ENCODE peak calls at places on chromosomes 7 and 10, in ten cellular contexts. One of them, this sample, is unnamed.
A peak's percentile ranks its signal among the peaks of the same experiment; 100 is the strongest.

GRCh38 chr10:99304027-99304856 is 24.9 kb upstream of the CNNM1 start:
- DNase-seq in GM20000: no peak
- DNase-seq in body of pancreas: peak; percentile 44
- DNase-seq in dorsolateral prefrontal cortex: no peak
- DNase-seq in K562: no peak
- DNase-seq in nephron progenitor cell: no peak
- DNase-seq in fibroblast of mammary gland: no peak
- DNase-seq in WTC11: no peak
- DNase-seq in IMR-90: no peak
- DNase-seq in upper lobe of right lung: no peak
- DNase-seq in this sample: no peak

GRCh38 chr7:27134392-27134791 is 3.8 kb upstream of the HOXA4 start:
- DNase-seq in GM20000: no peak
- DNase-seq in body of pancreas: no peak
- DNase-seq in dorsolateral prefrontal cortex: no peak
- DNase-seq in K562: no peak
- DNase-seq in nephron progenitor cell: no peak
- DNase-seq in fibroblast of mammary gland: peak; percentile 99
- DNase-seq in WTC11: no peak
- DNase-seq in IMR-90: peak; percentile 97
- DNase-seq in upper lobe of right lung: no peak
- DNase-seq in this sample: no peak

GRCh38 chr10:87551324-87551723 is 46.6 kb downstream of the MINPP1 start:
- DNase-seq in GM20000: no peak
- DNase-seq in body of pancreas: no peak
- DNase-seq in dorsolateral prefrontal cortex: no peak
- DNase-seq in K562: no peak
- DNase-seq in nephron progenitor cell: no peak
- DNase-seq in fibroblast of mammary gland: no peak
- DNase-seq in WTC11: no peak
- DNase-seq in IMR-90: no peak
- DNase-seq in upper lobe of right lung: no peak
- DNase-seq in this sample: no peak

GRCh38 chr10:70458329-70459060 is 17.0 kb upstream of the NODAL start:
- DNase-seq in GM20000: no peak
- DNase-seq in body of pancreas: peak; percentile 70
- DNase-seq in dorsolateral prefrontal cortex: no peak
- DNase-seq in K562: peak; percentile 81
- DNase-seq in nephron progenitor cell: peak; percentile 72
- DNase-seq in fibroblast of mammary gland: peak; percentile 62
- DNase-seq in WTC11: peak; percentile 54
- DNase-seq in IMR-90: peak; percentile 73
- DNase-seq in upper lobe of right lung: peak; percentile 86
- DNase-seq in this sample: peak; percentile 88

GRCh38 chr10:49739426-49739825 is 22.7 kb downstream of the OGDHL start:
- DNase-seq in GM20000: no peak
- DNase-seq in body of pancreas: no peak
- DNase-seq in dorsolateral prefrontal cortex: no peak
- DNase-seq in K562: no peak
- DNase-seq in nephron progenitor cell: no peak
- DNase-seq in fibroblast of mammary gland: no peak
- DNase-seq in WTC11: no peak
- DNase-seq in IMR-90: no peak
- DNase-seq in upper lobe of right lung: peak; percentile 54
- DNase-seq in this sample: peak; percentile 83

GRCh38 chr7:78691584-78691983 is 761.9 kb downstream of the MAGI2 start:
- DNase-seq in GM20000: no peak
- DNase-seq in body of pancreas: no peak
- DNase-seq in dorsolateral prefrontal cortex: no peak
- DNase-seq in K562: no peak
- DNase-seq in nephron progenitor cell: no peak
- DNase-seq in fibroblast of mammary gland: no peak
- DNase-seq in WTC11: no peak
- DNase-seq in IMR-90: no peak
- DNase-seq in upper lobe of right lung: no peak
- DNase-seq in this sample: no peak

GRCh38 chr7:96090756-96091155 is 231.1 kb downstream of the SLC25A13 start:
- DNase-seq in GM20000: no peak
- DNase-seq in body of pancreas: no peak
- DNase-seq in dorsolateral prefrontal cortex: no peak
- DNase-seq in K562: no peak
- DNase-seq in nephron progenitor cell: no peak
- DNase-seq in fibroblast of mammary gland: no peak
- DNase-seq in WTC11: no peak
- DNase-seq in IMR-90: no peak
- DNase-seq in upper lobe of right lung: no peak
- DNase-seq in this sample: no peak

GRCh38 chr10:70902659-70903261 is 14.4 kb upstream of the PCBD1 start:
- DNase-seq in GM20000: no peak
- DNase-seq in body of pancreas: no peak
- DNase-seq in dorsolateral prefrontal cortex: no peak
- DNase-seq in K562: peak; percentile 42
- DNase-seq in nephron progenitor cell: no peak
- DNase-seq in fibroblast of mammary gland: no peak
- DNase-seq in WTC11: peak; percentile 4
- DNase-seq in IMR-90: no peak
- DNase-seq in upper lobe of right lung: no peak
- DNase-seq in this sample: no peak

GRCh38 chr10:6716521-6716920 is 136.4 kb upstream of the PRKCQ start:
- DNase-seq in GM20000: no peak
- DNase-seq in body of pancreas: no peak
- DNase-seq in dorsolateral prefrontal cortex: no peak
- DNase-seq in K562: no peak
- DNase-seq in nephron progenitor cell: no peak
- DNase-seq in fibroblast of mammary gland: peak; percentile 78
- DNase-seq in WTC11: no peak
- DNase-seq in IMR-90: peak; percentile 79
- DNase-seq in upper lobe of right lung: no peak
- DNase-seq in this sample: no peak

GRCh38 chr10:3876563-3876962 is 91.6 kb upstream of the KLF6 start:
- DNase-seq in GM20000: no peak
- DNase-seq in body of pancreas: no peak
- DNase-seq in dorsolateral prefrontal cortex: no peak
- DNase-seq in K562: no peak
- DNase-seq in nephron progenitor cell: no peak
- DNase-seq in fibroblast of mammary gland: peak; percentile 29
- DNase-seq in WTC11: no peak
- DNase-seq in IMR-90: no peak
- DNase-seq in upper lobe of right lung: no peak
- DNase-seq in this sample: no peak

GRCh38 chr7:110835209-110835608 is 255.7 kb upstream of the LRRN3 start:
- DNase-seq in GM20000: no peak
- DNase-seq in body of pancreas: no peak
- DNase-seq in dorsolateral prefrontal cortex: no peak
- DNase-seq in K562: no peak
- DNase-seq in nephron progenitor cell: no peak
- DNase-seq in fibroblast of mammary gland: peak; percentile 4
- DNase-seq in WTC11: no peak
- DNase-seq in IMR-90: no peak
- DNase-seq in upper lobe of right lung: no peak
- DNase-seq in this sample: no peak

GRCh38 chr7:67738-68395 is 124.5 kb upstream of the FAM20C start:
- DNase-seq in GM20000: no peak
- DNase-seq in body of pancreas: no peak
- DNase-seq in dorsolateral prefrontal cortex: no peak
- DNase-seq in K562: no peak
- DNase-seq in nephron progenitor cell: no peak
- DNase-seq in fibroblast of mammary gland: no peak
- DNase-seq in WTC11: no peak
- DNase-seq in IMR-90: peak; percentile 29
- DNase-seq in upper lobe of right lung: peak; percentile 39
- DNase-seq in this sample: no peak

GRCh38 chr10:35606423-35606822 is 1.3 kb downstream of the GJD4 start:
- DNase-seq in GM20000: no peak
- DNase-seq in body of pancreas: no peak
- DNase-seq in dorsolateral prefrontal cortex: no peak
- DNase-seq in K562: no peak
- DNase-seq in nephron progenitor cell: no peak
- DNase-seq in fibroblast of mammary gland: peak; percentile 33
- DNase-seq in WTC11: no peak
- DNase-seq in IMR-90: peak; percentile 57
- DNase-seq in upper lobe of right lung: no peak
- DNase-seq in this sample: no peak

GRCh38 chr7:40298421-40298820 is 163.6 kb downstream of the SUGCT start:
- DNase-seq in GM20000: no peak
- DNase-seq in body of pancreas: no peak
- DNase-seq in dorsolateral prefrontal cortex: no peak
- DNase-seq in K562: no peak
- DNase-seq in nephron progenitor cell: no peak
- DNase-seq in fibroblast of mammary gland: peak; percentile 67
- DNase-seq in WTC11: no peak
- DNase-seq in IMR-90: peak; percentile 73
- DNase-seq in upper lobe of right lung: no peak
- DNase-seq in this sample: no peak

GRCh38 chr10:105681051-105681450 is 1040.0 kb downstream of the SORCS3 start:
- DNase-seq in GM20000: no peak
- DNase-seq in body of pancreas: no peak
- DNase-seq in dorsolateral prefrontal cortex: no peak
- DNase-seq in K562: no peak
- DNase-seq in nephron progenitor cell: no peak
- DNase-seq in fibroblast of mammary gland: no peak
- DNase-seq in WTC11: no peak
- DNase-seq in IMR-90: no peak
- DNase-seq in upper lobe of right lung: no peak
- DNase-seq in this sample: no peak

GRCh38 chr7:79778786-79779382 is 325.4 kb upstream of the MAGI2 start:
- DNase-seq in GM20000: no peak
- DNase-seq in body of pancreas: no peak
- DNase-seq in dorsolateral prefrontal cortex: no peak
- DNase-seq in K562: no peak
- DNase-seq in nephron progenitor cell: no peak
- DNase-seq in fibroblast of mammary gland: peak; percentile 87
- DNase-seq in WTC11: no peak
- DNase-seq in IMR-90: peak; percentile 94
- DNase-seq in upper lobe of right lung: no peak
- DNase-seq in this sample: no peak

GRCh38 chr10:61793760-61794713 is 107.5 kb upstream of the ARID5B start:
- DNase-seq in GM20000: no peak
- DNase-seq in body of pancreas: no peak
- DNase-seq in dorsolateral prefrontal cortex: no peak
- DNase-seq in K562: no peak
- DNase-seq in nephron progenitor cell: no peak
- DNase-seq in fibroblast of mammary gland: peak; percentile 65
- DNase-seq in WTC11: no peak
- DNase-seq in IMR-90: peak; percentile 79
- DNase-seq in upper lobe of right lung: no peak
- DNase-seq in this sample: no peak

DNA sequence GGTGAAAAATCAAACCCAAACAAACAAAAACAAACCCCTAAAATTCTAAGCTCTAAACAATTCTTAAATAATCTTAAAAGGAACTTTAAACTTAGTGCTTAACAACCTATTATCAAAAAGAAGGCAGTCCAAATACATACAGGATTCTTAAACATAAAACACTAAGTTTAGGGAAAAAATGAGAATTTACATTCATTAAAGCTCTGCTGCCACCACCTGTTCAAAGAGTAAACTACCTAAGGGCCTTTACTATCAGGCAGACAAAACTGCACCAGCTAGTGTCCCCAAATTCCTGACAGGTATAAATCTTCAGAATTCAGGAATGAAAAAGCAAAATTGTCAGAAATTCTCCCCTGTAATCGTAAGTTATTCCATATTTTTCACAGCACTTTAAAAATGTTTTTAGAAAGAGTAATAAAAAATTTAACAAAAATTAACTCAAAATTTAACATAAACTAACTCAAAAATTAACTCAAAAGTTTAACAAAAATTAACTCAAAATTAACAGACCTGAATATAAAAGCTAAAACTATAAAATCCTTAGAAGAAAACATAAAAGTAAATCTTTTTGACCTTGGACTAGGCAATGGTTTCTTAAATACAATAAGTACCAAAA is 55.1 kb downstream of the PDZD8 start:
- DNase-seq in GM20000: peak; percentile 19
- DNase-seq in body of pancreas: no peak
- DNase-seq in dorsolateral prefrontal cortex: no peak
- DNase-seq in K562: peak; percentile 16
- DNase-seq in nephron progenitor cell: peak; percentile 4
- DNase-seq in fibroblast of mammary gland: peak; percentile 41
- DNase-seq in WTC11: no peak
- DNase-seq in IMR-90: peak; percentile 27
- DNase-seq in upper lobe of right lung: no peak
- DNase-seq in this sample: no peak
- TF ChIP-seq CTCF in GM20000: peak; percentile 55
- TF ChIP-seq CTCF in body of pancreas: peak; percentile 18
- TF ChIP-seq CTCF in dorsolateral prefrontal cortex: peak; percentile 69
- TF ChIP-seq CTCF in K562: peak; percentile 67
- TF ChIP-seq CTCF in nephron progenitor cell: peak; percentile 61
- TF ChIP-seq CTCF in fibroblast of mammary gland: peak; percentile 63
- TF ChIP-seq CTCF in WTC11: peak; percentile 29
- TF ChIP-seq CTCF in IMR-90: peak; percentile 61
- TF ChIP-seq CTCF in upper lobe of right lung: peak; percentile 54
- TF ChIP-seq CTCF in this sample: peak; percentile 67

DNA sequence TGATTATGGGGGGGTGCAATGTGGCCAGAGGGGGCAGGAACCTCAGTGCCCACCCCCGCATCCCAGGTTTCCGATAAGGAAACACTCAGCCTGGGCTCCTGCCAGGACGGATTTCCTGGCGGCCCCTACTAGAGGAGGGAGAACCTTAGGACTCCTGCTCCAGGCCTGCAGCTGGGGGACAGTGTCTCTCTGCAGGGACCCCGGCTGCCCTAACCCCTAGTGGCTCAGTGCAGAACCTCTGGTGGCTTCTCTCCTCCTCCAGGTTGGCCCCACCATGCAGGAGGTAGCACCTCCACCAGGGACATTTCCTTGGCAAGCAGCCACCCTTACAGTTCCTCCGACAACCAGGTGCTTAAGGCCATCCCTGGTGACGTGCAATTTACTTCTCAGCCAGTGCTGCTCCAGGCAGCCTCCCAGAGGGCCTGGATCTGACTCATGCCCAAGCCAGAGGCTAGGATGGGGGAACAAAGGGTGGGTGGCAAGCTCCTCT is 31.9 kb downstream of the SH2B2 start:
- DNase-seq in GM20000: no peak
- DNase-seq in body of pancreas: no peak
- DNase-seq in dorsolateral prefrontal cortex: no peak
- DNase-seq in K562: peak; percentile 37
- DNase-seq in nephron progenitor cell: no peak
- DNase-seq in fibroblast of mammary gland: peak; percentile 10
- DNase-seq in WTC11: no peak
- DNase-seq in IMR-90: peak; percentile 46
- DNase-seq in upper lobe of right lung: no peak
- DNase-seq in this sample: no peak
- TF ChIP-seq CTCF in GM20000: no peak
- TF ChIP-seq CTCF in body of pancreas: no peak
- TF ChIP-seq CTCF in dorsolateral prefrontal cortex: no peak
- TF ChIP-seq CTCF in K562: no peak
- TF ChIP-seq CTCF in nephron progenitor cell: no peak
- TF ChIP-seq CTCF in fibroblast of mammary gland: no peak
- TF ChIP-seq CTCF in WTC11: no peak
- TF ChIP-seq CTCF in IMR-90: no peak
- TF ChIP-seq CTCF in upper lobe of right lung: no peak
- TF ChIP-seq CTCF in this sample: no peak

GRCh38 chr7:46654546-46655443 is 733.7 kb upstream of the IGFBP3 start:
- DNase-seq in GM20000: no peak
- DNase-seq in body of pancreas: no peak
- DNase-seq in dorsolateral prefrontal cortex: no peak
- DNase-seq in K562: no peak
- DNase-seq in nephron progenitor cell: no peak
- DNase-seq in fibroblast of mammary gland: peak; percentile 24
- DNase-seq in WTC11: no peak
- DNase-seq in IMR-90: peak; percentile 25
- DNase-seq in upper lobe of right lung: no peak
- DNase-seq in this sample: no peak
- TF ChIP-seq CTCF in GM20000: no peak
- TF ChIP-seq CTCF in body of pancreas: no peak
- TF ChIP-seq CTCF in dorsolateral prefrontal cortex: no peak
- TF ChIP-seq CTCF in K562: no peak
- TF ChIP-seq CTCF in nephron progenitor cell: no peak
- TF ChIP-seq CTCF in fibroblast of mammary gland: peak; percentile 10
- TF ChIP-seq CTCF in WTC11: no peak
- TF ChIP-seq CTCF in IMR-90: no peak
- TF ChIP-seq CTCF in upper lobe of right lung: no peak
- TF ChIP-seq CTCF in this sample: no peak

GRCh38 chr7:148110097-148110868 is 480.3 kb upstream of the C7orf33 start:
- DNase-seq in GM20000: no peak
- DNase-seq in body of pancreas: peak; percentile 16
- DNase-seq in dorsolateral prefrontal cortex: no peak
- DNase-seq in K562: no peak
- DNase-seq in nephron progenitor cell: no peak
- DNase-seq in fibroblast of mammary gland: no peak
- DNase-seq in WTC11: peak; percentile 21
- DNase-seq in IMR-90: no peak
- DNase-seq in upper lobe of right lung: no peak
- DNase-seq in this sample: no peak
- TF ChIP-seq CTCF in GM20000: no peak
- TF ChIP-seq CTCF in body of pancreas: no peak
- TF ChIP-seq CTCF in dorsolateral prefrontal cortex: no peak
- TF ChIP-seq CTCF in K562: peak; percentile 19
- TF ChIP-seq CTCF in nephron progenitor cell: no peak
- TF ChIP-seq CTCF in fibroblast of mammary gland: no peak
- TF ChIP-seq CTCF in WTC11: peak; percentile 23
- TF ChIP-seq CTCF in IMR-90: no peak
- TF ChIP-seq CTCF in upper lobe of right lung: peak; percentile 14
- TF ChIP-seq CTCF in this sample: no peak